ENCODE peak calls at places on chromosomes 11 and 22, in six cellular contexts. One of them, this sample, is unnamed.

GRCh38 chr11:2397005-2397404 is 3.5 kb upstream of the TSSC4 start:
- DNase-seq in CD8-positive, alpha-beta T cell: no peak
- DNase-seq in IMR-90: no peak
- DNase-seq in endodermal cell: no peak
- DNase-seq in left ventricle myocardium inferior: no peak
- DNase-seq in right lobe of liver: no peak
- DNase-seq in this sample: no peak

GRCh38 chr11:124623861-124624525 is 1.3 kb downstream of the TBRG1 start:
- DNase-seq in CD8-positive, alpha-beta T cell: no peak
- DNase-seq in right lobe of liver: no peak
- DNase-seq in left ventricle myocardium inferior: no peak
- DNase-seq in IMR-90: peak
- DNase-seq in endodermal cell: no peak
- DNase-seq in this sample: no peak

GRCh38 chr11:121965330-121965729 is 150.7 kb downstream of the BLID start:
- DNase-seq in CD8-positive, alpha-beta T cell: no peak
- DNase-seq in left ventricle myocardium inferior: peak
- DNase-seq in endodermal cell: no peak
- DNase-seq in right lobe of liver: no peak
- DNase-seq in IMR-90: peak
- DNase-seq in this sample: no peak

GRCh38 chr22:42419328-42419881 is 12.8 kb downstream of the NFAM1 start:
- DNase-seq in endodermal cell: no peak
- DNase-seq in left ventricle myocardium inferior: no peak
- DNase-seq in IMR-90: no peak
- DNase-seq in CD8-positive, alpha-beta T cell: no peak
- DNase-seq in right lobe of liver: no peak
- DNase-seq in this sample: no peak

GRCh38 chr11:84300112-84300511 is 1013.9 kb upstream of the CCDC90B start:
- DNase-seq in left ventricle myocardium inferior: no peak
- DNase-seq in right lobe of liver: no peak
- DNase-seq in CD8-positive, alpha-beta T cell: no peak
- DNase-seq in endodermal cell: no peak
- DNase-seq in IMR-90: no peak
- DNase-seq in this sample: no peak

GRCh38 chr22:26756675-26757293 is 99.4 kb downstream of the MIAT start:
- DNase-seq in IMR-90: peak
- DNase-seq in left ventricle myocardium inferior: peak
- DNase-seq in right lobe of liver: peak
- DNase-seq in CD8-positive, alpha-beta T cell: no peak
- DNase-seq in endodermal cell: peak
- DNase-seq in this sample: peak

GRCh38 chr11:2289859-2290258 is 11.9 kb downstream of the C11orf21 start:
- DNase-seq in right lobe of liver: peak
- DNase-seq in IMR-90: no peak
- DNase-seq in left ventricle myocardium inferior: no peak
- DNase-seq in endodermal cell: peak
- DNase-seq in CD8-positive, alpha-beta T cell: no peak
- DNase-seq in this sample: no peak

GRCh38 chr11:102534261-102534872 is 3.8 kb upstream of the MMP7 start:
- DNase-seq in right lobe of liver: no peak
- DNase-seq in left ventricle myocardium inferior: no peak
- DNase-seq in CD8-positive, alpha-beta T cell: no peak
- DNase-seq in IMR-90: no peak
- DNase-seq in endodermal cell: no peak
- DNase-seq in this sample: no peak

GRCh38 chr11:70299636-70300035 is 29.1 kb downstream of the PPFIA1 start:
- DNase-seq in left ventricle myocardium inferior: no peak
- DNase-seq in endodermal cell: no peak
- DNase-seq in IMR-90: no peak
- DNase-seq in CD8-positive, alpha-beta T cell: no peak
- DNase-seq in right lobe of liver: no peak
- DNase-seq in this sample: no peak

GRCh38 chr11:76629133-76629852 is 41.3 kb downstream of the LRRC32 start:
- DNase-seq in endodermal cell: no peak
- DNase-seq in CD8-positive, alpha-beta T cell: peak
- DNase-seq in left ventricle myocardium inferior: peak
- DNase-seq in IMR-90: peak
- DNase-seq in right lobe of liver: no peak
- DNase-seq in this sample: peak

GRCh38 chr11:88059326-88059725 is 115.9 kb downstream of the RAB38 start:
- DNase-seq in right lobe of liver: no peak
- DNase-seq in IMR-90: no peak
- DNase-seq in CD8-positive, alpha-beta T cell: no peak
- DNase-seq in left ventricle myocardium inferior: no peak
- DNase-seq in endodermal cell: no peak
- DNase-seq in this sample: no peak

GRCh38 chr11:119521551-119521950 is 98.6 kb upstream of the THY1 start:
- DNase-seq in right lobe of liver: no peak
- DNase-seq in IMR-90: no peak
- DNase-seq in left ventricle myocardium inferior: no peak
- DNase-seq in endodermal cell: no peak
- DNase-seq in CD8-positive, alpha-beta T cell: no peak
- DNase-seq in this sample: no peak

GRCh38 chr22:36930041-36930935 is 16.9 kb downstream of the CSF2RB start:
- DNase-seq in right lobe of liver: no peak
- DNase-seq in left ventricle myocardium inferior: no peak
- DNase-seq in endodermal cell: peak
- DNase-seq in IMR-90: no peak
- DNase-seq in CD8-positive, alpha-beta T cell: no peak
- DNase-seq in this sample: no peak

GRCh38 chr11:60193687-60194433 is 11.0 kb upstream of the MS4A6A start:
- DNase-seq in right lobe of liver: peak
- DNase-seq in CD8-positive, alpha-beta T cell: peak
- DNase-seq in left ventricle myocardium inferior: no peak
- DNase-seq in endodermal cell: peak
- DNase-seq in IMR-90: peak
- DNase-seq in this sample: no peak

GRCh38 chr11:48062649-48063048 is 82.3 kb downstream of the PTPRJ start:
- DNase-seq in IMR-90: no peak
- DNase-seq in left ventricle myocardium inferior: no peak
- DNase-seq in CD8-positive, alpha-beta T cell: no peak
- DNase-seq in endodermal cell: no peak
- DNase-seq in right lobe of liver: no peak
- DNase-seq in this sample: no peak

GRCh38 chr11:31809543-31809856 is 1.6 kb downstream of the PAX6 start:
- DNase-seq in IMR-90: no peak
- DNase-seq in left ventricle myocardium inferior: no peak
- DNase-seq in endodermal cell: no peak
- DNase-seq in right lobe of liver: no peak
- DNase-seq in CD8-positive, alpha-beta T cell: no peak
- DNase-seq in this sample: no peak

GRCh38 chr11:128653828-128654231 is 40.0 kb upstream of the FLI1 start:
- DNase-seq in endodermal cell: peak
- DNase-seq in CD8-positive, alpha-beta T cell: no peak
- DNase-seq in left ventricle myocardium inferior: peak
- DNase-seq in right lobe of liver: peak
- DNase-seq in IMR-90: peak
- DNase-seq in this sample: no peak

GRCh38 chr22:31915499-31916065 is 28.8 kb upstream of the YWHAH start:
- DNase-seq in right lobe of liver: no peak
- DNase-seq in endodermal cell: no peak
- DNase-seq in CD8-positive, alpha-beta T cell: no peak
- DNase-seq in left ventricle myocardium inferior: no peak
- DNase-seq in IMR-90: no peak
- DNase-seq in this sample: no peak

DNA sequence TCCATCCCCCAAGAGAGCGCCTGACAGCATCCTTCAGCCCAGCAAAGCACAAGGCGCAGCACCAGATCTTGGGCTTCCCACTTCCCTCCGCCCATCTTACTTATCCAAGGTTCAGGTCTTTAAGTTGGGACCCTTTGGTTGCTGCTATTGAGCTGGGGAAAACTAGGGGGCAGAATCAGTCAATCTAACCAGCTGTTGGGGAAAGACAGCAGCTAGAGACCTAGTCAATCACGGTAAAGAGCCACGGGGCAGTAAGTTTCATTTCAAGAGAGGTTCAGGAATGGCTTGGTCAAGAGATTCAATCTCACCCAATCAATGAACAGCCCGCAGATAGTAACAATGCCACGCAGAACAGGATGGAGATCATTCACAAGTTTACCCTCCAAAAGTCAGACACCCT is 1.7 kb downstream of the ABTB2 start:
- DNase-seq in IMR-90: no peak
- DNase-seq in endodermal cell: peak
- DNase-seq in left ventricle myocardium inferior: no peak
- DNase-seq in right lobe of liver: no peak
- DNase-seq in CD8-positive, alpha-beta T cell: no peak
- DNase-seq in this sample: no peak
- H3K4me3 ChIP-seq in IMR-90: peak
- H3K4me3 ChIP-seq in endodermal cell: peak
- H3K4me3 ChIP-seq in left ventricle myocardium inferior: peak
- H3K4me3 ChIP-seq in right lobe of liver: peak
- H3K4me3 ChIP-seq in CD8-positive, alpha-beta T cell: peak
- H3K4me3 ChIP-seq in this sample: peak

DNA sequence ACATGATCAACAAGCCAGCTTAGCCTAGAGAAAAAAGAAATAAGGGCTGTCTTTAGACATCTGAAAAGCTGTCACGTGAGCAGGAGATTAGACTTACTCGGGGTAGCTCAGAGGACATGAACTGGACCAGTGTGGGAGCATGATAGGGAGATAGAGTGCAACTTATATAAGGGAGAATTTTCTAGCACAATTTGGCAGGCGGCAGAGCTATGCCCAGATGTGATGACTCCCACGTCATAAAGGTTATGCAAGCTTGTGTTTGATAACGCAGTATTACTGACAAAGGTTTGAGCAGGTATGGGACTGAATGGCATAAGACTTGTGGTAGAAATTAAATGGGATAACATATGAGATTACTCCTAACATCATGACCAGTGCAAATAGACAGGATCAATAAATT is 28.1 kb upstream of the TPBGL start:
- DNase-seq in endodermal cell: no peak
- DNase-seq in right lobe of liver: no peak
- DNase-seq in left ventricle myocardium inferior: no peak
- DNase-seq in CD8-positive, alpha-beta T cell: no peak
- DNase-seq in IMR-90: no peak
- DNase-seq in this sample: no peak
- H3K27ac ChIP-seq in endodermal cell: no peak
- H3K27ac ChIP-seq in right lobe of liver: no peak
- H3K27ac ChIP-seq in left ventricle myocardium inferior: no peak
- H3K27ac ChIP-seq in CD8-positive, alpha-beta T cell: no peak
- H3K27ac ChIP-seq in IMR-90: no peak
- H3K27ac ChIP-seq in this sample: no peak

DNA sequence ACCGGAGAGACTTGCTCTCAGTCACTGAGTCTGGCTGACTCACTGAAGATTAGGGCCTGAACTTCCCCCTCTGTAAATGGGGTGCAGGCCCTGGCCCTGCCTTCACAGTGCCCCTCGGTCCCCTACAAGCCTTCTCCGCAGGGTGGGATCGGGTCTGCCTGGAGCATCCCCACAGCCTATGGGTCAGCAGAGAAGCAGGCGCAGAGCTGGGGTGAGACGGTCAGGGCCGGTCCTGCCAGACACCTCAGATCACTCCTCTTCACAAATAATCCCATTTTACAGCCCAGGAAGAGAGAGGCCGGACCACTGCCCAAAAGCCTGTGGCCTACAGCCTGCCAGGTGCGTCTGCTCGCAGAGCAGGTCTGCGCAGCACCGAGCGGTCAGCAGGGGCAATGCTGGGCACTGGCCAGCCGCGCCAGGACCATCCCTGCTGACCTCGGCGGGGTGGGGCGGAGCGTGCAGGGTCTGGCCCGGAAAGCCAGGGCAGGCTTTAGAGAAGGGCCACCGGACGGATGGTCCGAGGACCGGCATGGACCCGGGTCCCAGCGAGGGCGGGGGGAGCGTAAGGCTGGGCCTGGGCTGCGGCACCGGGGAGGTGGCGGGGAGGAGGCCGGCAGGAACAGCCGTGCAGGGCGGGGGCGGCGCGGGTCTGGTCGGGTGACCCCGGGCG is 518 bp upstream of the SEPTIN5 start:
- DNase-seq in endodermal cell: peak
- DNase-seq in IMR-90: no peak
- DNase-seq in CD8-positive, alpha-beta T cell: no peak
- DNase-seq in left ventricle myocardium inferior: peak
- DNase-seq in right lobe of liver: no peak
- DNase-seq in this sample: no peak
- TF ChIP-seq CTCF in endodermal cell: no peak
- TF ChIP-seq CTCF in IMR-90: no peak
- TF ChIP-seq CTCF in CD8-positive, alpha-beta T cell: no peak
- TF ChIP-seq CTCF in left ventricle myocardium inferior: no peak
- TF ChIP-seq CTCF in right lobe of liver: no peak
- TF ChIP-seq CTCF in this sample: no peak

GRCh38 chr11:100716848-100717247 is 29.8 kb downstream of the ARHGAP42 start:
- DNase-seq in left ventricle myocardium inferior: no peak
- DNase-seq in CD8-positive, alpha-beta T cell: no peak
- DNase-seq in IMR-90: no peak
- DNase-seq in endodermal cell: no peak
- DNase-seq in right lobe of liver: no peak
- DNase-seq in this sample: no peak

GRCh38 chr11:100719362-100719761 is 32.3 kb downstream of the ARHGAP42 start:
- DNase-seq in CD8-positive, alpha-beta T cell: no peak
- DNase-seq in left ventricle myocardium inferior: no peak
- DNase-seq in IMR-90: peak
- DNase-seq in right lobe of liver: no peak
- DNase-seq in endodermal cell: peak
- DNase-seq in this sample: no peak

GRCh38 chr11:100715163-100715792 is 28.2 kb downstream of the ARHGAP42 start:
- DNase-seq in endodermal cell: no peak
- DNase-seq in IMR-90: no peak
- DNase-seq in left ventricle myocardium inferior: no peak
- DNase-seq in CD8-positive, alpha-beta T cell: no peak
- DNase-seq in right lobe of liver: no peak
- DNase-seq in this sample: no peak

DNA sequence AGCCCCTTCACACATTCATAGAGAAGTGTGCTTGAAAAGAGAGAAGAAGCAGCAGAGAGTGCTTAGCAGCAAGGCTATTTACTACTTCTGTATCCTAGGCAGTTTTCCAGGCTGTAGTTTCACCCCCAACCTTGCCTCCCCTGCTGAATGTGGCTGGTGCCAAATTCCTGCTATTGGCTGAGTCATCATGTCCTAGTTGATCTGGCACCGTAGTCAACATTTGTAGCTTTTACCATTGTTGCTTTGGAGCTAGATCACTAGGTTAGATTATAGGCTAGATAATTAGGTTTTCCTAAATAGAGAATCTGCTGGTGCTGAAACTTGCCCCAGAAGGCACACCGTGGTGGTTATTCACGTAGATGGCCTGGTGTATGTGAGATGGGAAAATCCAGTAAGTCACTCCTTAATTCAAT is 32.7 kb downstream of the ARHGAP42 start:
- DNase-seq in CD8-positive, alpha-beta T cell: no peak
- DNase-seq in left ventricle myocardium inferior: no peak
- DNase-seq in endodermal cell: peak
- DNase-seq in IMR-90: peak
- DNase-seq in right lobe of liver: peak
- DNase-seq in this sample: peak
- H3K4me3 ChIP-seq in CD8-positive, alpha-beta T cell: no peak
- H3K4me3 ChIP-seq in left ventricle myocardium inferior: peak
- H3K4me3 ChIP-seq in endodermal cell: peak
- H3K4me3 ChIP-seq in IMR-90: no peak
- H3K4me3 ChIP-seq in right lobe of liver: no peak
- H3K4me3 ChIP-seq in this sample: peak

DNA sequence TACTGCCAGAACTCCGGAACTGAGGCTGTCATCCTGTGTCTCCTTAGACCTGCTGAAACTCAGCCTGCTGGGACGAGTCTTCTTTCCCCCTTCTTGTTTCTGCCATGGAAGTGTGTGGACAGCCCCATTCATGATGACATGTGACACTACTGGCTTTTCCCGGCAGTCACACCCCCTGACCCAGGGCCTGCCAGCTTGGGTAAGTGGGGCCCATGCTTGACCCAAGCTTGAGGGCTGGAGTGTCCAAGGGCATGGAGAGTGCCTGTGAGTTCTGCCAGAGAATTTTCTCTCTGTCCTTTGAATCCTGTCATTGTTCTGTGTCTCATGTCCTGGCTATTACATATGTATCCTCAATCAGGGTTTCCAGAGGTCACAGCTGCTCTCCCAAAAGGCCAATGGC is 73.1 kb downstream of the KIAA1671 start:
- DNase-seq in right lobe of liver: no peak
- DNase-seq in endodermal cell: no peak
- DNase-seq in CD8-positive, alpha-beta T cell: no peak
- DNase-seq in left ventricle myocardium inferior: peak
- DNase-seq in IMR-90: no peak
- DNase-seq in this sample: no peak
- H3K27ac ChIP-seq in right lobe of liver: no peak
- H3K27ac ChIP-seq in endodermal cell: peak
- H3K27ac ChIP-seq in CD8-positive, alpha-beta T cell: no peak
- H3K27ac ChIP-seq in left ventricle myocardium inferior: peak
- H3K27ac ChIP-seq in IMR-90: no peak
- H3K27ac ChIP-seq in this sample: peak